ENCODE peak calls at places on chromosome 10, in ten cellular contexts. L is cerebellar cortex; V is SK-N-SH; O is KBM-7; J is prostate gland; I is GDM1; H is stimulated activated CD4-positive, alpha-beta T cell treated with anti-CD3 and anti-CD28 coated beads, Interleukin-1b, Interleukin-23, amount 100 ng/mL, for 1 hour; T is pancreas; D is Calu3; F is NCI-H460. P is an unnamed sample.

GRCh38 chr10:68831961-68832455 is 4.7 kb downstream of the STOX1 start:
- DNase-seq in L (no peak), V (no peak), O (no peak), J (peak; percentile 28), I (no peak), H (no peak), T (no peak), D (peak; percentile 12), F (no peak), P (no peak)

GRCh38 chr10:93899109-93899508 is 5.3 kb downstream of the SLC35G1 start:
- DNase-seq in L (no peak), V (no peak), O (no peak), J (no peak), I (no peak), H (no peak), T (no peak), D (no peak), F (no peak), P (no peak)

GRCh38 chr10:68088744-68089143 is 13.7 kb upstream of the HERC4 start:
- DNase-seq in L (no peak), V (no peak), O (peak; percentile 11), J (no peak), I (no peak), H (no peak), T (no peak), D (no peak), F (no peak), P (no peak)

GRCh38 chr10:69425513-69426298 is 9.0 kb upstream of the TACR2 start:
- DNase-seq in L (no peak), V (no peak), O (no peak), J (peak; percentile 79), I (no peak), H (no peak), T (no peak), D (peak; percentile 75), F (no peak), P (no peak)

GRCh38 chr10:62870866-62871265 is 54.7 kb upstream of the EGR2 start:
- DNase-seq in L (no peak), V (no peak), O (no peak), J (no peak), I (no peak), H (no peak), T (no peak), D (no peak), F (no peak), P (no peak)

GRCh38 chr10:89515031-89515841 is 20.2 kb downstream of the SLC16A12 start:
- DNase-seq in L (no peak), V (no peak), O (no peak), J (no peak), I (no peak), H (no peak), T (peak; percentile 87), D (no peak), F (no peak), P (no peak)

GRCh38 chr10:71213761-71214440 is 1.5 kb downstream of the UNC5B start:
- DNase-seq in L (peak; percentile 63), V (peak; percentile 60), O (no peak), J (no peak), I (no peak), H (no peak), T (peak; percentile 57), D (no peak), F (no peak), P (peak; percentile 31)

GRCh38 chr10:62819521-62819920 is 3.4 kb upstream of the EGR2 start:
- DNase-seq in L (no peak), V (no peak), O (no peak), J (no peak), I (no peak), H (no peak), T (no peak), D (no peak), F (no peak), P (peak; percentile 11)

GRCh38 chr10:6499974-6500373 is 80.1 kb downstream of the PRKCQ start:
- DNase-seq in L (no peak), V (no peak), O (no peak), J (no peak), I (no peak), H (no peak), T (no peak), D (no peak), F (no peak), P (no peak)

GRCh38 chr10:28679941-28680752 is 2.8 kb downstream of the BAMBI start:
- DNase-seq in L (no peak), V (peak; percentile 37), O (peak; percentile 95), J (peak; percentile 15), I (peak; percentile 66), H (no peak), T (no peak), D (peak; percentile 45), F (no peak), P (peak; percentile 55)

GRCh38 chr10:117444497-117445040 is 69.3 kb upstream of the PDZD8 start:
- DNase-seq in L (no peak), V (no peak), O (no peak), J (no peak), I (no peak), H (no peak), T (no peak), D (no peak), F (no peak), P (no peak)

GRCh38 chr10:43790147-43790546 is 141.5 kb upstream of the ZNF32 start:
- DNase-seq in L (no peak), V (no peak), O (no peak), J (no peak), I (no peak), H (no peak), T (no peak), D (no peak), F (no peak), P (no peak)

GRCh38 chr10:92542458-92542857 is 31.4 kb downstream of the IDE start:
- DNase-seq in L (no peak), V (no peak), O (no peak), J (no peak), I (no peak), H (no peak), T (no peak), D (no peak), F (no peak), P (no peak)

GRCh38 chr10:7340179-7340874 is 70.5 kb downstream of the SFMBT2 start:
- DNase-seq in L (peak; percentile 78), V (no peak), O (no peak), J (no peak), I (no peak), H (no peak), T (no peak), D (no peak), F (no peak), P (no peak)

GRCh38 chr10:60963441-60964256 is 19.7 kb upstream of the RHOBTB1 start:
- DNase-seq in L (peak; percentile 67), V (no peak), O (no peak), J (no peak), I (no peak), H (no peak), T (no peak), D (no peak), F (no peak), P (no peak)

GRCh38 chr10:3978762-3979161 is 193.8 kb upstream of the KLF6 start:
- DNase-seq in L (no peak), V (no peak), O (no peak), J (no peak), I (no peak), H (no peak), T (no peak), D (no peak), F (no peak), P (no peak)

P was measured in BE2C.